ENCODE peak calls at places on chromosomes 7 and 10, in seven cellular contexts. Q is endodermal cell, L is caudate nucleus, O is right atrium auricular region, D is RWPE1, V is mesothelial cell of epicardium, C is OCI-LY7. Y is an unnamed sample.

GRCh38 chr10:23373156-23373555 is 28.6 kb upstream of the C10orf67 start:
- DNase-seq in L (no peak), O (no peak), C (no peak), D (no peak), Q (no peak), V (no peak), Y (no peak)

GRCh38 chr10:108375691-108376090 is 1211.2 kb upstream of the SORCS1 start:
- DNase-seq in D (peak; percentile 7), L (no peak), Q (no peak), V (no peak), C (no peak), O (no peak), Y (no peak)

GRCh38 chr7:73718438-73718881 is 1.0 kb downstream of the STX1A start:
- DNase-seq in L (no peak), C (no peak), D (no peak), O (no peak), Q (no peak), V (no peak), Y (no peak)

GRCh38 chr7:51340029-51340838 is 23.6 kb upstream of the COBL start:
- DNase-seq in V (no peak), C (no peak), L (no peak), D (peak; percentile 59), O (no peak), Q (peak; percentile 34), Y (no peak)

GRCh38 chr10:114042895-114043531 is 653 bp upstream of the ADRB1 start:
- DNase-seq in Q (peak; percentile 82), D (peak; percentile 42), L (peak; percentile 56), V (peak; percentile 47), C (peak; percentile 72), O (no peak), Y (no peak)

GRCh38 chr10:103879409-103879808 is 24.0 kb upstream of the SH3PXD2A start:
- DNase-seq in L (no peak), Q (no peak), V (no peak), O (no peak), C (no peak), D (no peak), Y (no peak)

GRCh38 chr7:47432988-47433895 is 148.7 kb downstream of the TNS3 start:
- DNase-seq in C (no peak), Q (no peak), V (no peak), L (no peak), D (no peak), O (no peak), Y (no peak)

GRCh38 chr10:8180756-8181155 is 126.3 kb downstream of the GATA3 start:
- DNase-seq in L (no peak), V (no peak), O (no peak), C (no peak), Q (no peak), D (no peak), Y (no peak)

GRCh38 chr7:128917061-128917460 is 6.6 kb upstream of the KCP start:
- DNase-seq in O (no peak), D (no peak), L (no peak), V (no peak), Q (peak; percentile 43), C (no peak), Y (no peak)

GRCh38 chr10:95864906-95865813 is 42.6 kb upstream of the CC2D2B start:
- DNase-seq in D (peak; percentile 73), Q (peak; percentile 79), L (no peak), C (peak; percentile 87), O (no peak), V (no peak), Y (no peak)

GRCh38 chr10:72812415-72812797 is 81.1 kb upstream of the OIT3 start:
- DNase-seq in D (peak; percentile 33), C (no peak), O (no peak), V (no peak), Q (no peak), L (no peak), Y (no peak)

GRCh38 chr10:43237128-43237527 is 29.7 kb downstream of the RASGEF1A start:
- DNase-seq in D (no peak), L (no peak), C (no peak), Q (peak; percentile 26), O (no peak), V (peak; percentile 21), Y (peak; percentile 78)

GRCh38 chr10:97577701-97578100 is 5.1 kb downstream of the ANKRD2 start:
- DNase-seq in V (no peak), L (no peak), D (no peak), Q (no peak), O (no peak), C (no peak), Y (no peak)

GRCh38 chr7:88212918-88213317 is 6.9 kb downstream of the SRI start:
- DNase-seq in D (no peak), L (no peak), V (no peak), C (no peak), Q (no peak), O (no peak), Y (no peak)

GRCh38 chr7:115522174-115522573 is 508.4 kb downstream of the TFEC start:
- DNase-seq in L (no peak), C (no peak), V (no peak), D (no peak), Q (no peak), O (no peak), Y (no peak)

GRCh38 chr10:102401322-102401614 is 5.8 kb downstream of the NFKB2 start:
- DNase-seq in Q (no peak), V (no peak), D (no peak), O (no peak), L (no peak), C (no peak), Y (no peak)

GRCh38 chr10:86222687-86223086 is 143.9 kb downstream of the GRID1 start:
- DNase-seq in Q (no peak), C (no peak), V (no peak), L (no peak), D (no peak), O (no peak), Y (no peak)

GRCh38 chr7:36726311-36726710 is 2.0 kb upstream of the AOAH start:
- DNase-seq in L (no peak), D (no peak), Q (no peak), O (no peak), C (no peak), V (no peak), Y (no peak)

GRCh38 chr10:80633910-80634309 is 96.2 kb downstream of the SH2D4B start:
- DNase-seq in Q (no peak), O (no peak), V (no peak), L (no peak), D (no peak), C (no peak), Y (no peak)

GRCh38 chr10:84552478-84552877 is 224.1 kb downstream of the CCSER2 start:
- DNase-seq in D (no peak), L (no peak), O (no peak), C (no peak), Q (peak; percentile 82), V (no peak), Y (no peak)

GRCh38 chr7:95190515-95190914 is 133.8 kb downstream of the PON1 start:
- DNase-seq in L (no peak), V (no peak), D (no peak), Q (peak; percentile 58), C (no peak), O (no peak), Y (no peak)